ENCODE peak calls at places on chromosomes 4 and X, in eight cellular contexts. J is MCF 10A; T is PC-9; O is CD8-positive, alpha-beta T cell; C is neural progenitor cell; E is right atrium auricular region; M is cardiac muscle cell; Z is endothelial cell. Y is an unnamed sample.

GRCh38 chrX:137430301-137430700 is 135.6 kb upstream of the ZIC3 start:
- DNase-seq in J (no peak), T (no peak), O (no peak), C (no peak), E (no peak), M (no peak), Z (no peak), Y (no peak)

GRCh38 chr4:44447563-44448504 is 775 bp downstream of the KCTD8 start:
- DNase-seq in J (no peak), T (no peak), O (no peak), C (peak; percentile 74), E (peak; percentile 58), M (peak; percentile 10), Z (peak; percentile 47), Y (peak; percentile 39)

GRCh38 chrX:72307646-72308051 is 1.9 kb upstream of the CITED1 start:
- DNase-seq in J (no peak), T (no peak), O (no peak), C (peak; percentile 33), E (no peak), M (no peak), Z (no peak), Y (no peak)

GRCh38 chr4:98928131-98928504 is 815 bp downstream of the EIF4E start:
- DNase-seq in J (peak; percentile 79), T (peak; percentile 52), O (peak; percentile 68), C (peak; percentile 93), E (peak; percentile 72), M (peak; percentile 83), Z (peak; percentile 68), Y (peak; percentile 47)

GRCh38 chr4:8419222-8420041 is 21.1 kb downstream of the ACOX3 start:
- DNase-seq in J (peak; percentile 65), T (no peak), O (no peak), C (no peak), E (peak; percentile 77), M (peak; percentile 63), Z (no peak), Y (no peak)

GRCh38 chr4:3880595-3881120 is 114.5 kb downstream of the ADRA2C start:
- DNase-seq in J (peak; percentile 71), T (peak; percentile 73), O (peak; percentile 67), C (peak; percentile 93), E (no peak), M (peak; percentile 65), Z (peak; percentile 90), Y (peak; percentile 78)

GRCh38 chrX:45847966-45848365 is 647.3 kb upstream of the DIPK2B start:
- DNase-seq in J (no peak), T (no peak), O (no peak), C (no peak), E (no peak), M (no peak), Z (no peak), Y (no peak)

GRCh38 chrX:16882188-16882587 is 12.0 kb upstream of the RBBP7 start:
- DNase-seq in J (no peak), T (peak; percentile 11), O (no peak), C (peak; percentile 2), E (no peak), M (peak; percentile 53), Z (no peak), Y (no peak)

GRCh38 chrX:66012094-66012534 is 27.8 kb downstream of the VSIG4 start:
- DNase-seq in J (no peak), T (no peak), O (no peak), C (no peak), E (no peak), M (no peak), Z (no peak), Y (no peak)

GRCh38 chrX:9351112-9351511 is 113.7 kb upstream of the TBL1X start:
- DNase-seq in J (no peak), T (no peak), O (no peak), C (no peak), E (no peak), M (no peak), Z (no peak), Y (no peak)

GRCh38 chr4:54496412-54496811 is 161.3 kb upstream of the KIT start:
- DNase-seq in J (no peak), T (no peak), O (no peak), C (no peak), E (no peak), M (no peak), Z (no peak), Y (no peak)

GRCh38 chrX:132292753-132293152 is 73.5 kb upstream of the RAP2C start:
- DNase-seq in J (peak; percentile 67), T (peak; percentile 21), O (peak; percentile 26), C (peak; percentile 70), E (no peak), M (peak; percentile 74), Z (peak; percentile 9), Y (no peak)

GRCh38 chr4:972651-973424 is 531 bp downstream of the DGKQ start:
- DNase-seq in J (peak; percentile 20), T (peak; percentile 42), O (peak; percentile 77), C (peak; percentile 59), E (no peak), M (peak; percentile 19), Z (no peak), Y (no peak)

GRCh38 chrX:45070116-45071007 is 130.3 kb downstream of the DIPK2B start:
- DNase-seq in J (peak; percentile 68), T (no peak), O (no peak), C (peak; percentile 27), E (no peak), M (peak; percentile 69), Z (no peak), Y (no peak)

GRCh38 chr4:186839122-186840037 is 115.7 kb upstream of the FAT1 start:
- DNase-seq in J (peak; percentile 48), T (peak; percentile 36), O (no peak), C (no peak), E (no peak), M (peak; percentile 84), Z (no peak), Y (no peak)

GRCh38 chrX:15298780-15299179 is 16.7 kb downstream of the ASB11 start:
- DNase-seq in J (no peak), T (no peak), O (no peak), C (no peak), E (no peak), M (no peak), Z (no peak), Y (no peak)

GRCh38 chrX:15301924-15302323 is 13.5 kb downstream of the ASB11 start:
- DNase-seq in J (peak; percentile 50), T (no peak), O (peak; percentile 18), C (no peak), E (peak; percentile 75), M (peak; percentile 36), Z (no peak), Y (no peak)

GRCh38 chrX:15298201-15298600 is 17.2 kb downstream of the ASB11 start:
- DNase-seq in J (no peak), T (no peak), O (no peak), C (no peak), E (no peak), M (peak; percentile 38), Z (no peak), Y (no peak)

GRCh38 chrX:15299945-15300851 is 15.2 kb downstream of the ASB11 start:
- DNase-seq in J (peak; percentile 33), T (no peak), O (no peak), C (peak; percentile 8), E (no peak), M (peak; percentile 38), Z (no peak), Y (no peak)
- TF ChIP-seq CTCF in J (peak; percentile 38), T (peak; percentile 75), O (peak; percentile 46), C (peak; percentile 68), E (peak; percentile 18), M (peak; percentile 37), Z (peak; percentile 31), Y (peak; percentile 53)

DNA sequence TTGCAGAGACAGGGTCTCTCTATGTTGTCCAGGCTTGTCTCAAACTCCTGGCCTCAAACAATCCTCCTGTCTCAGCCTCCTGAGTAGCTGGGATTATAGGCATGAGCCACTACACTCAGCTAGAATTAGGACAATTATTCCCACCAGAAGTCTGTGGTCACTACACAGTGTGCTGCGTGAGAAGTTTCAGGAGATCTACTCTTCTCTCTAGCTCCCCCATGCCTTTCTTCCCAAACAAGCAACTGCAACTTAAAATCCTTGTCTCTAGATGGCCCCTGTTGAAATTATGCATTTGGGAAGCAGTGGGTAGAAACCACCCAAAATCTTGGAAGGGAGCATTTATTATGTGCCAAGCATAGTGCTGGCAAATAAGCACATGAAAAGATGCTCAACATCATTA is 21.1 kb upstream of the MAP7D3 start:
- DNase-seq in J (peak; percentile 27), T (no peak), O (no peak), C (no peak), E (no peak), M (no peak), Z (no peak), Y (no peak)
- TF ChIP-seq CTCF in J (no peak), T (no peak), O (no peak), C (peak; percentile 25), E (no peak), M (peak; percentile 25), Z (no peak), Y (no peak)

DNA sequence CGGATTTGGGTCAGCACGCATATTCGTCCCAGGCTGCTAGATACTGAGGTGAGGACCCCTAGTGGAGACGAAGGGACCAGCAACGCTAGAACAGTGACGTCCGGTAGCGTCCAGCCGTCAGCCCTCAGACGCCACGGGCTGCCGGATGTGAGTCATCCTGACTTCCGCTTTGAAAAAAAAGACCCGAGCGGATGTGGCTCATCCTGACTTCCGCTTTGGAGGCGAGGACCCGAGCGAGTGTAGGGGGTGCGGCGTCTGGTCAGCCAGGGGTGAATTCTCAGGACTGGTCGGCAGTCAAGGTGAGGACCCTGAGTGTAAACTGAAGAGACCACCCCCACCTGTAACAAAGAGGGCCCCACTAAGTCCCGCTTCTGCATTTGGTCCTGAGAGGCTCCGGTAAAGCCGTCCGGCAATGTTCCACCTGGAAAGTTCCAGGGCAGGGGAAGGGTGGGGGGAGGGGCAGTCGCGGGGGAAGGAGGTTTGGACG is at the start of gene MAGEB2:
- DNase-seq in J (no peak), T (no peak), O (no peak), C (no peak), E (no peak), M (no peak), Z (no peak), Y (no peak)
- TF ChIP-seq CTCF in J (no peak), T (no peak), O (no peak), C (peak; percentile 10), E (no peak), M (no peak), Z (no peak), Y (no peak)

GRCh38 chr4:2715426-2715825 is 40.7 kb downstream of the TNIP2 start:
- DNase-seq in J (no peak), T (no peak), O (no peak), C (no peak), E (no peak), M (no peak), Z (no peak), Y (no peak)

GRCh38 chr4:2714918-2715317 is 41.2 kb downstream of the TNIP2 start:
- DNase-seq in J (no peak), T (no peak), O (no peak), C (no peak), E (no peak), M (peak; percentile 54), Z (no peak), Y (no peak)

GRCh38 chr4:2712261-2712842 is 43.8 kb downstream of the TNIP2 start:
- DNase-seq in J (no peak), T (no peak), O (no peak), C (peak; percentile 33), E (no peak), M (peak; percentile 12), Z (peak; percentile 33), Y (no peak)

GRCh38 chr4:2714071-2714770 is 41.9 kb downstream of the TNIP2 start:
- DNase-seq in J (no peak), T (no peak), O (peak; percentile 64), C (no peak), E (no peak), M (peak; percentile 86), Z (no peak), Y (no peak)

GRCh38 chr4:2713337-2713736 is 42.8 kb downstream of the TNIP2 start:
- DNase-seq in J (no peak), T (no peak), O (no peak), C (no peak), E (no peak), M (no peak), Z (no peak), Y (no peak)
- TF ChIP-seq CTCF in J (no peak), T (no peak), O (no peak), C (no peak), E (no peak), M (no peak), Z (no peak), Y (no peak)